ENCODE peak calls at places on chromosomes 4 and X, in six cellular contexts. One of them, this sample, is unnamed.

GRCh38 chrX:74023203-74023602 is 280.8 kb upstream of the ZCCHC13 start:
- DNase-seq in RCC 7860: no peak
- DNase-seq in tibial nerve: no peak
- DNase-seq in dorsolateral prefrontal cortex: no peak
- DNase-seq in NCI-H446 treated with DMSO at 0.1 percent for 48 hours: no peak
- DNase-seq in T1000: no peak
- DNase-seq in this sample: no peak

GRCh38 chr4:6955261-6955911 is 45.8 kb downstream of the TBC1D14 start:
- DNase-seq in NCI-H446 treated with DMSO at 0.1 percent for 48 hours: no peak
- DNase-seq in RCC 7860: no peak
- DNase-seq in tibial nerve: no peak
- DNase-seq in T1000: no peak
- DNase-seq in dorsolateral prefrontal cortex: no peak
- DNase-seq in this sample: peak; percentile 94

GRCh38 chr4:154416183-154416543 is 75.4 kb downstream of the DCHS2 start:
- DNase-seq in tibial nerve: no peak
- DNase-seq in dorsolateral prefrontal cortex: no peak
- DNase-seq in NCI-H446 treated with DMSO at 0.1 percent for 48 hours: no peak
- DNase-seq in RCC 7860: no peak
- DNase-seq in T1000: no peak
- DNase-seq in this sample: no peak

GRCh38 chr4:147371661-147372060 is 109.2 kb upstream of the EDNRA start:
- DNase-seq in RCC 7860: peak; percentile 67
- DNase-seq in T1000: no peak
- DNase-seq in dorsolateral prefrontal cortex: no peak
- DNase-seq in NCI-H446 treated with DMSO at 0.1 percent for 48 hours: no peak
- DNase-seq in tibial nerve: no peak
- DNase-seq in this sample: no peak

GRCh38 chr4:113419631-113420030 is 341.9 kb downstream of the CAMK2D start:
- DNase-seq in RCC 7860: no peak
- DNase-seq in tibial nerve: no peak
- DNase-seq in NCI-H446 treated with DMSO at 0.1 percent for 48 hours: no peak
- DNase-seq in dorsolateral prefrontal cortex: no peak
- DNase-seq in T1000: no peak
- DNase-seq in this sample: no peak

GRCh38 chr4:184485279-184485678 is 10.9 kb upstream of the IRF2 start:
- DNase-seq in dorsolateral prefrontal cortex: no peak
- DNase-seq in NCI-H446 treated with DMSO at 0.1 percent for 48 hours: no peak
- DNase-seq in tibial nerve: no peak
- DNase-seq in T1000: no peak
- DNase-seq in RCC 7860: no peak
- DNase-seq in this sample: no peak

GRCh38 chr4:1412376-1413220 is 6.4 kb upstream of the NKX1-1 start:
- DNase-seq in dorsolateral prefrontal cortex: no peak
- DNase-seq in NCI-H446 treated with DMSO at 0.1 percent for 48 hours: no peak
- DNase-seq in tibial nerve: no peak
- DNase-seq in RCC 7860: no peak
- DNase-seq in T1000: no peak
- DNase-seq in this sample: no peak

GRCh38 chr4:145623831-145624230 is 4.6 kb downstream of the MMAA start:
- DNase-seq in tibial nerve: no peak
- DNase-seq in RCC 7860: peak; percentile 70
- DNase-seq in dorsolateral prefrontal cortex: no peak
- DNase-seq in NCI-H446 treated with DMSO at 0.1 percent for 48 hours: no peak
- DNase-seq in T1000: no peak
- DNase-seq in this sample: no peak

GRCh38 chrX:15441464-15441863 is 51.7 kb downstream of the PIR start:
- DNase-seq in dorsolateral prefrontal cortex: no peak
- DNase-seq in T1000: no peak
- DNase-seq in RCC 7860: no peak
- DNase-seq in tibial nerve: no peak
- DNase-seq in NCI-H446 treated with DMSO at 0.1 percent for 48 hours: no peak
- DNase-seq in this sample: no peak

GRCh38 chr4:184163813-184164212 is 53.9 kb downstream of the ENPP6 start:
- DNase-seq in tibial nerve: no peak
- DNase-seq in RCC 7860: peak; percentile 3
- DNase-seq in dorsolateral prefrontal cortex: peak; percentile 42
- DNase-seq in T1000: no peak
- DNase-seq in NCI-H446 treated with DMSO at 0.1 percent for 48 hours: no peak
- DNase-seq in this sample: no peak

This sample was measured in PC-9.